ENCODE peak calls at places on chromosomes 5 and 9, in five cellular contexts. One of them, this sample, is unnamed.

GRCh38 chr5:73282383-73282782 is 109.4 kb downstream of the TMEM174 start:
- DNase-seq in lower leg skin: no peak
- DNase-seq in erythroblast: no peak
- DNase-seq in spleen: no peak
- DNase-seq in GM12892: no peak
- DNase-seq in this sample: no peak

GRCh38 chr9:131657890-131658752 is 81.8 kb downstream of the RAPGEF1 start:
- DNase-seq in lower leg skin: no peak
- DNase-seq in GM12892: no peak
- DNase-seq in erythroblast: no peak
- DNase-seq in spleen: no peak
- DNase-seq in this sample: no peak

GRCh38 chr9:15403155-15403554 is 19.5 kb upstream of the SNAPC3 start:
- DNase-seq in erythroblast: peak
- DNase-seq in GM12892: no peak
- DNase-seq in lower leg skin: no peak
- DNase-seq in spleen: no peak
- DNase-seq in this sample: peak

GRCh38 chr9:22383720-22384119 is 62.9 kb upstream of the DMRTA1 start:
- DNase-seq in lower leg skin: no peak
- DNase-seq in GM12892: no peak
- DNase-seq in spleen: no peak
- DNase-seq in erythroblast: no peak
- DNase-seq in this sample: no peak

GRCh38 chr9:5442400-5443011 is 4.8 kb upstream of the PLGRKT start:
- DNase-seq in erythroblast: peak
- DNase-seq in spleen: no peak
- DNase-seq in lower leg skin: no peak
- DNase-seq in GM12892: no peak
- DNase-seq in this sample: no peak

GRCh38 chr5:134536876-134537275 is 11.4 kb downstream of the JADE2 start:
- DNase-seq in spleen: no peak
- DNase-seq in GM12892: no peak
- DNase-seq in erythroblast: no peak
- DNase-seq in lower leg skin: no peak
- DNase-seq in this sample: no peak

GRCh38 chr5:100676807-100677631 is 141.8 kb downstream of the FAM174A start:
- DNase-seq in GM12892: no peak
- DNase-seq in lower leg skin: no peak
- DNase-seq in spleen: no peak
- DNase-seq in erythroblast: no peak
- DNase-seq in this sample: no peak

GRCh38 chr5:11890777-11891176 is 13.5 kb downstream of the CTNND2 start:
- DNase-seq in lower leg skin: no peak
- DNase-seq in spleen: no peak
- DNase-seq in erythroblast: no peak
- DNase-seq in GM12892: no peak
- DNase-seq in this sample: no peak

DNA sequence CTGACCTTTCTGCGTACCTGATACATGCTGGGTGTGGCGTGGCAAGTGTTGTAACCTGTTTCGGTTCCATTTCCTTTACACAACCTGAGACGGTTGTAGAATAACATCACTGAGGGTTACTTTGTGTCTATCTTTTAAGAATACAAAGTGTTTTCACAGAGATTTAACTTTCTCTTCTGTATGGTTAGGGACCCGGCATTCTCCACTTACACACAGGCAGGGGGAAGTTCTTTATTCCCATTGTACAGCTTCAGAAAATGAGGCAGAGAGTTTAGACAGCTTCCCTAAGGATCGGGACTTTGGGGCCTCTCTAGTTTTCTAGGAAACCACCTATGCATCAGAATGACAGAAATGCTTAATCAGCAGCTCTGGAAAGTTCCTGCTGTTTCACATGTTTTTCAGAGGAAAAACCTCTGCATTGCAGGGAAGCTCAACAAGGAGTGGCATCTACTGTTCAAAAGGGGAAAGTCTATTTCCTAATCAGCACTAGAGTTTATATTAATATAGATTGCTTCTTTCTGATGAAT is 41.3 kb downstream of the CAST start:
- DNase-seq in lower leg skin: no peak
- DNase-seq in erythroblast: no peak
- DNase-seq in spleen: no peak
- DNase-seq in GM12892: no peak
- DNase-seq in this sample: no peak
- TF ChIP-seq POLR2A in lower leg skin: no peak
- TF ChIP-seq POLR2A in erythroblast: no peak
- TF ChIP-seq POLR2A in spleen: no peak
- TF ChIP-seq POLR2A in GM12892: no peak
- TF ChIP-seq POLR2A in this sample: no peak

GRCh38 chr9:128420060-128420650 is 502 bp upstream of the CERCAM start:
- DNase-seq in lower leg skin: peak
- DNase-seq in spleen: peak
- DNase-seq in GM12892: peak
- DNase-seq in erythroblast: peak
- DNase-seq in this sample: peak

GRCh38 chr9:128421474-128422010 is 885 bp downstream of the CERCAM start:
- DNase-seq in erythroblast: no peak
- DNase-seq in GM12892: no peak
- DNase-seq in spleen: no peak
- DNase-seq in lower leg skin: peak
- DNase-seq in this sample: no peak

GRCh38 chr9:128422783-128423150 is 2.1 kb downstream of the CERCAM start:
- DNase-seq in GM12892: no peak
- DNase-seq in erythroblast: no peak
- DNase-seq in lower leg skin: no peak
- DNase-seq in spleen: no peak
- DNase-seq in this sample: no peak

GRCh38 chr9:128419061-128419925 is 1.4 kb upstream of the CERCAM start:
- DNase-seq in spleen: no peak
- DNase-seq in GM12892: no peak
- DNase-seq in erythroblast: no peak
- DNase-seq in lower leg skin: no peak
- DNase-seq in this sample: no peak

GRCh38 chr9:128420651-128421473 is at the start of gene CERCAM:
- DNase-seq in lower leg skin: no peak
- DNase-seq in GM12892: peak
- DNase-seq in spleen: peak
- DNase-seq in erythroblast: peak
- DNase-seq in this sample: peak
- TF ChIP-seq POLR2A in lower leg skin: no peak
- TF ChIP-seq POLR2A in GM12892: no peak
- TF ChIP-seq POLR2A in spleen: no peak
- TF ChIP-seq POLR2A in erythroblast: no peak
- TF ChIP-seq POLR2A in this sample: peak

GRCh38 chr9:35727676-35728040 is 4.3 kb downstream of the TLN1 start:
- DNase-seq in spleen: no peak
- DNase-seq in GM12892: no peak
- DNase-seq in erythroblast: peak
- DNase-seq in lower leg skin: no peak
- DNase-seq in this sample: no peak

GRCh38 chr9:35726876-35727438 is 5.0 kb downstream of the TLN1 start:
- DNase-seq in GM12892: no peak
- DNase-seq in erythroblast: peak
- DNase-seq in spleen: peak
- DNase-seq in lower leg skin: no peak
- DNase-seq in this sample: no peak

GRCh38 chr9:35723426-35723825 is 8.6 kb downstream of the TLN1 start:
- DNase-seq in GM12892: no peak
- DNase-seq in lower leg skin: no peak
- DNase-seq in erythroblast: no peak
- DNase-seq in spleen: no peak
- DNase-seq in this sample: no peak

GRCh38 chr9:35725362-35725761 is 6.6 kb downstream of the TLN1 start:
- DNase-seq in erythroblast: no peak
- DNase-seq in GM12892: no peak
- DNase-seq in lower leg skin: no peak
- DNase-seq in spleen: no peak
- DNase-seq in this sample: no peak

DNA sequence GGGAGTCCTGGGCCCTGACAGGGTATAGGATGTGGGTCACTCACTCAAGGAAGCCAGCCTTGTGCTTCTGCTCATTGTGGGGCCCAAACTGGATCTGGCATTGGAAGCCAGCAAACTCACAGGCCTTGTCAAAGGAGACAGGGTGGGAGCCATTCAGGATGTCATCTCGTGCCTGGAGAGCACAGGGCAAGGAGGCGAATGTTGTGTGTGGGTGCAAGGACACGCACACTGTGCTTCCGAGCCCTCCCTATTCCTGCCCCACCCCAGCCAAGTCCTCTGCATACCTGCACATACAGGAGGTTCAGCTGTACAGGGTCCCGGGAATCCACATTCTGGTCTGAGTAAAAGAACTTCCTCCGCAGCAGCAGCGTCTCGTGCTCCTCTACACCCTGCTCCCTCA is 8.1 kb downstream of the TLN1 start:
- DNase-seq in lower leg skin: no peak
- DNase-seq in GM12892: no peak
- DNase-seq in spleen: no peak
- DNase-seq in erythroblast: no peak
- DNase-seq in this sample: no peak
- TF ChIP-seq POLR2A in lower leg skin: no peak
- TF ChIP-seq POLR2A in GM12892: no peak
- TF ChIP-seq POLR2A in spleen: no peak
- TF ChIP-seq POLR2A in erythroblast: no peak
- TF ChIP-seq POLR2A in this sample: no peak

GRCh38 chr5:153267506-153267905 is 223.0 kb upstream of the GRIA1 start:
- DNase-seq in erythroblast: no peak
- DNase-seq in GM12892: no peak
- DNase-seq in lower leg skin: no peak
- DNase-seq in spleen: no peak
- DNase-seq in this sample: no peak
- TF ChIP-seq POLR2A in erythroblast: no peak
- TF ChIP-seq POLR2A in GM12892: no peak
- TF ChIP-seq POLR2A in lower leg skin: no peak
- TF ChIP-seq POLR2A in spleen: no peak
- TF ChIP-seq POLR2A in this sample: no peak

GRCh38 chr5:109951758-109952157 is 262.0 kb downstream of the MAN2A1 start:
- DNase-seq in spleen: no peak
- DNase-seq in erythroblast: no peak
- DNase-seq in lower leg skin: no peak
- DNase-seq in GM12892: no peak
- DNase-seq in this sample: no peak
- TF ChIP-seq POLR2A in spleen: no peak
- TF ChIP-seq POLR2A in erythroblast: no peak
- TF ChIP-seq POLR2A in lower leg skin: no peak
- TF ChIP-seq POLR2A in GM12892: no peak
- TF ChIP-seq POLR2A in this sample: no peak

DNA sequence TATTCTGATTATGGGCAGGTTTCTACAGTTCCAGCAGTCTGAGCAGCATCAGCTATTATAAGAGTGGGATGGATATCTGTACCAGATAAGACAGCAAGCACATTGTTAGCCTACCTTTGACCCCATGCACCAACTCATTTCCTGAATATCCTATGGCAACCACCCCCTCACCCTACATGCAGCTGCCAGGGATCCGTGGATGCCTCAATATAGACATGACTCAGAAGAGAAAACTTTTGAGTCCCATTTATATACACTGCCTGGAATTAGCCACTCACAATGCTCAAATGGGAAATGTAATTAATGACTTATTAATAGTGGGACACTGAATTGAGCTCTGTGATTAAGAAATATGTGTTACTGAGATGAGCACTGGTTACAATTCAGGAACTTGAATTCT is 124.4 kb downstream of the SSBP2 start:
- DNase-seq in spleen: no peak
- DNase-seq in erythroblast: no peak
- DNase-seq in lower leg skin: no peak
- DNase-seq in GM12892: no peak
- DNase-seq in this sample: peak
- TF ChIP-seq POLR2A in spleen: no peak
- TF ChIP-seq POLR2A in erythroblast: no peak
- TF ChIP-seq POLR2A in lower leg skin: no peak
- TF ChIP-seq POLR2A in GM12892: no peak
- TF ChIP-seq POLR2A in this sample: no peak

GRCh38 chr5:14212838-14213237 is 69.7 kb downstream of the TRIO start:
- DNase-seq in spleen: no peak
- DNase-seq in GM12892: no peak
- DNase-seq in erythroblast: no peak
- DNase-seq in lower leg skin: no peak
- DNase-seq in this sample: no peak
- TF ChIP-seq POLR2A in spleen: no peak
- TF ChIP-seq POLR2A in GM12892: peak
- TF ChIP-seq POLR2A in erythroblast: no peak
- TF ChIP-seq POLR2A in lower leg skin: no peak
- TF ChIP-seq POLR2A in this sample: no peak

DNA sequence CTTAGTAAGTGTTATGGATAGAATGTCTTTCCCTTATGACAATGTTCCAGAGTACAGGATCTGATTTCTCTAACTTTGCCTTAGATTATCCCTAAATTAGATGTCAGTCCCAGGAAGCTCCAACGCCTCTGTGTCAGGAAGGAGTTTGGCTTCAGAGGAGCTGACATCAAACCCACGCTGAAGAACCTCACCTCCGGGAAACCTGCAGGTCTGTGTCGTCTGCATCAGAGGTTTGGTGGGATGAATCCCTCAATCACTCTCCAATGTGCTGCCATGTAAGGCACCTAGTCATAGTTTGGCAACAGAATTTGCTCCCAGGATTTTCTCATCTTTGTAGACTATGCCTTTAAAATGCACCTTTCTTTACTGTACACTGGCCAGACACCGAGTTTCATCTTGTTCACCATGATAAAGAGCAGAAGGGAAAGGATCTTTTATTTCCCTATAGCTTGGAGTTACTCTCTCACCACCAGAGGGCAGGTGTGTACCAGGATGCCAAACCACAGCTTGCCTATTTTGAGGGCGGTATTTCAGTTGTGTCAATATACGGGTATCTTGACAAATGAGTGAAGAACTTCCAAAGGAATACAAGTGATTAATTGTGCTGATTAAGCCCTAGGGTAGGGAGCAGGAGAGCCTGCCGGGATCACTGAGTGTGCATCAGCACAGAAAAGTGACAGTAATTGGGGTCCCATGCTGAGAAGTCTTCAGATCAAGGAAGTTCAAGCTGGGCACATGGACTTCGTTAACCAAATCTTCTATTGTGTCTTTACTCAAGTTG is 23.4 kb downstream of the MINAR2 start:
- DNase-seq in spleen: no peak
- DNase-seq in GM12892: peak
- DNase-seq in erythroblast: peak
- DNase-seq in lower leg skin: peak
- DNase-seq in this sample: peak
- TF ChIP-seq POLR2A in spleen: no peak
- TF ChIP-seq POLR2A in GM12892: no peak
- TF ChIP-seq POLR2A in erythroblast: no peak
- TF ChIP-seq POLR2A in lower leg skin: no peak
- TF ChIP-seq POLR2A in this sample: no peak